ENCODE peak calls at places on chromosomes 4 and X, in five cellular contexts. A, O, Q, I and S are unnamed samples.

GRCh38 chrX:79268788-79269187 is 98.3 kb downstream of the ITM2A start:
- DNase-seq in A (no peak), O (no peak), Q (no peak), I (no peak), S (no peak)

GRCh38 chr4:118849867-118850812 is 14.2 kb upstream of the SEC24D start:
- DNase-seq in A (no peak), O (peak; percentile 66), Q (no peak), I (no peak), S (peak; percentile 84)

GRCh38 chrX:78957768-78958130 is 12.6 kb downstream of the P2RY10 start:
- DNase-seq in A (no peak), O (no peak), Q (no peak), I (no peak), S (no peak)

GRCh38 chr4:148166132-148166531 is 276.1 kb downstream of the NR3C2 start:
- DNase-seq in A (no peak), O (no peak), Q (peak; percentile 4), I (no peak), S (no peak)

GRCh38 chr4:119733431-119733830 is 104.8 kb upstream of the PDE5A start:
- DNase-seq in A (no peak), O (no peak), Q (peak; percentile 74), I (no peak), S (no peak)

GRCh38 chrX:129706395-129707072 is 32.2 kb upstream of the XPNPEP2 start:
- DNase-seq in A (no peak), O (no peak), Q (no peak), I (no peak), S (no peak)

GRCh38 chrX:130120746-130121504 is 10.6 kb upstream of the ELF4 start:
- DNase-seq in A (peak; percentile 79), O (peak; percentile 74), Q (peak; percentile 75), I (no peak), S (peak; percentile 58)

GRCh38 chrX:16436348-16437188 is 213.4 kb upstream of the S100G start:
- DNase-seq in A (peak; percentile 73), O (peak; percentile 82), Q (peak; percentile 51), I (peak; percentile 65), S (peak; percentile 48)

GRCh38 chr4:11426003-11426402 is 2.7 kb downstream of the HS3ST1 start:
- DNase-seq in A (no peak), O (no peak), Q (no peak), I (no peak), S (no peak)

GRCh38 chrX:153672531-153673397 is 849 bp downstream of the PNCK start:
- DNase-seq in A (no peak), O (no peak), Q (no peak), I (no peak), S (no peak)

GRCh38 chr4:149980941-149981340 is 97.3 kb upstream of the DCLK2 start:
- DNase-seq in A (peak; percentile 64), O (no peak), Q (peak; percentile 46), I (peak; percentile 33), S (peak; percentile 62)

GRCh38 chr4:95506264-95506663 is 42.5 kb downstream of the UNC5C start:
- DNase-seq in A (no peak), O (no peak), Q (peak; percentile 94), I (peak; percentile 57), S (no peak)

GRCh38 chr4:55819634-55820033 is at the start of gene EXOC1L:
- DNase-seq in A (peak; percentile 80), O (peak; percentile 90), Q (peak; percentile 15), I (no peak), S (no peak)

GRCh38 chrX:13545731-13546130 is 23.7 kb upstream of the EGFL6 start:
- DNase-seq in A (no peak), O (no peak), Q (no peak), I (no peak), S (no peak)

GRCh38 chr4:102036016-102036415 is 245.5 kb downstream of the BANK1 start:
- DNase-seq in A (no peak), O (no peak), Q (no peak), I (no peak), S (no peak)

GRCh38 chrX:68018248-68019203 is 414.8 kb downstream of the OPHN1 start:
- DNase-seq in A (peak; percentile 65), O (peak; percentile 68), Q (peak; percentile 7), I (peak; percentile 10), S (peak; percentile 89)

GRCh38 chr4:95889662-95890061 is 49.8 kb downstream of the PDHA2 start:
- DNase-seq in A (no peak), O (peak; percentile 29), Q (peak; percentile 19), I (no peak), S (no peak)

GRCh38 chrX:119150163-119151135 is 22.8 kb upstream of the KIAA1210 start:
- DNase-seq in A (peak; percentile 45), O (peak; percentile 29), Q (no peak), I (no peak), S (no peak)

GRCh38 chr4:28744066-28744465 is 1883.4 kb downstream of the STIM2 start:
- DNase-seq in A (no peak), O (no peak), Q (peak; percentile 3), I (no peak), S (no peak)

GRCh38 chr4:2788101-2788500 is 4.8 kb upstream of the SH3BP2 start:
- DNase-seq in A (no peak), O (no peak), Q (no peak), I (no peak), S (no peak)

GRCh38 chr4:152935661-152936445 is at the start of gene FHDC1:
- DNase-seq in A (peak; percentile 89), O (peak; percentile 92), Q (peak; percentile 45), I (peak; percentile 29), S (peak; percentile 84)

GRCh38 chr4:151862766-151863165 is 102.0 kb upstream of the GATB start:
- DNase-seq in A (no peak), O (no peak), Q (peak; percentile 24), I (no peak), S (no peak)

GRCh38 chr4:168028568-168028967 is 63.8 kb upstream of the ANXA10 start:
- DNase-seq in A (no peak), O (no peak), Q (peak; percentile 7), I (peak; percentile 28), S (no peak)

GRCh38 chrX:141936080-141936479 is 32.4 kb downstream of the MAGEC1 start:
- DNase-seq in A (no peak), O (no peak), Q (no peak), I (no peak), S (peak; percentile 24)

DNA sequence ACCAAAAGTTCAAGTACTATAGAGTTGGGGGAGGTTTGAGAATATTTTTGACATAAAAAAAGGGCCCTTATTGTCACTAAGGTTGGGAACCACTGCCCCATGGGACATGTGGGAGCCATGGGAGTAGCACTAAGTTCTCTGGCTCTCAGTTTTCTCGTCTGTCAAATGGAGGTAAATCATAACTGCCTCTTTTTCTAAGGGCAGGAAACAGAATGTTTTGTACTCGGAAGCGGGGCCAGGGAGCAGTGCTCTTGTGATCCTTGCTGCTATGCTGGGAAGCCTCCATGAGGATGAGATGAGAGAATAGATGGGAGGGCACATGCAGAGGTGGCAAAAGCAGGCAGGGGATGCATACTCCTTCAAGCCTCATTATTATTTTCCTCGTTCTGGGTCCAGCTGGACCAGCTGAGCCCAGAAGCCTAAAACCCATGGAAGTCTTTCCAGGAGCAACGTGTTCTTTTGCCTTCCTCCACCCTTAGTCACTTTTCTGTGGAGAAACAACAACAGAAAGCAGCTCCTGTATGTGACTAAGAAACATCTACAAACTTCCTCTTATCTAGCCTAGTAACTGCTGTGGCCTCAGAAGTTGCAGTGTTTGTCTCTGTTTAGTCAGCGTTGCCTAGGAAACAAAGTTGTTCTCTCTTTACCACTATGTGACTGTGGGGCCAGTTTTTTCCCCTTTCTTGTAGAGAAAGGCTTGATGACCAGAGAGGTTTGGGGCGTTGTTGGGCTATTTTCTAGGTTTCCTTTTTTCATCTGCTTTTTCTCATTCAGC is 64.8 kb downstream of the TSC22D3 start:
- DNase-seq in A (no peak), O (no peak), Q (peak; percentile 93), I (peak; percentile 33), S (peak; percentile 86)
- H3K9ac ChIP-seq in A (no peak overlapping the region), O (no peak overlapping the region), Q (peak overlapping the region; percentile 23), I (no peak overlapping the region), S (peak overlapping the region; percentile 77)

GRCh38 chr4:155789391-155789790 is 30.6 kb downstream of the GUCY1B1 start:
- DNase-seq in A (no peak), O (no peak), Q (no peak), I (no peak), S (peak; percentile 36)

GRCh38 chr4:155781432-155781831 is 22.6 kb downstream of the GUCY1B1 start:
- DNase-seq in A (no peak), O (no peak), Q (no peak), I (no peak), S (no peak)

GRCh38 chr4:155787113-155787710 is 28.4 kb downstream of the GUCY1B1 start:
- DNase-seq in A (no peak), O (no peak), Q (peak; percentile 55), I (peak; percentile 44), S (peak; percentile 80)

GRCh38 chr4:155784637-155785036 is 25.8 kb downstream of the GUCY1B1 start:
- DNase-seq in A (no peak), O (no peak), Q (no peak), I (no peak), S (no peak)

GRCh38 chr4:155785828-155786227 is 27.0 kb downstream of the GUCY1B1 start:
- DNase-seq in A (no peak), O (no peak), Q (no peak), I (no peak), S (no peak)
- H3K4me1 ChIP-seq in A (no peaks in the 10 kb centered on the region), O (no peaks in the 10 kb centered on the region), Q (peaks cover 2% of the 10 kb centered on the region), I (no peaks in the 10 kb centered on the region), S (peaks cover 8% of the 10 kb centered on the region)

DNA sequence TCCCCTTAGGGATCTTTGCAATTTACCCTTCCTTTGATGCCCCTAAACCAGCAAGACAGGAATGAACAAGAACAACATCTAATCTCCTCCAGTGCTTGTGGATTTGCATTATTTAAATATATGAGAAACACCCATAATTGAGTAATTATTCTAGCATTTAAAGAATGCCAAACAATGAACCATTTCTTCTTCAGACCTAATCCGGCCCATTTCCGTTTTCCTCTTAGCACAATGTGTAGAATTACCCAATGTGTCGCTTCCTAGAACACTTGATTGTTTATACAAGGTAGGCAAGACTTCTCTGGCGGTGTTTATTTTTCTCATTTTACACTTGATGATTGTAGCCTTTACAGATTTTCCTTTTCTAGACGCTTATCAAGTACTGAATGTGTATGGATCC is 43.5 kb downstream of the CLDN34 start:
- DNase-seq in A (no peak), O (no peak), Q (peak; percentile 69), I (no peak), S (no peak)
- H3K9ac ChIP-seq in A (no peak overlapping the region), O (no peak overlapping the region), Q (no peak overlapping the region), I (no peak overlapping the region), S (no peak overlapping the region)

GRCh38 chr4:1222036-1222789 is 26.7 kb downstream of the CTBP1 start:
- DNase-seq in A (no peak), O (no peak), Q (no peak), I (no peak), S (no peak)

GRCh38 chr4:1219553-1219950 is 29.4 kb downstream of the CTBP1 start:
- DNase-seq in A (no peak), O (no peak), Q (no peak), I (no peak), S (no peak)

GRCh38 chr4:1218892-1219552 is 29.9 kb downstream of the CTBP1 start:
- DNase-seq in A (no peak), O (no peak), Q (no peak), I (no peak), S (peak; percentile 75)

GRCh38 chr4:1221155-1221870 is 27.6 kb downstream of the CTBP1 start:
- DNase-seq in A (no peak), O (no peak), Q (no peak), I (no peak), S (no peak)

DNA sequence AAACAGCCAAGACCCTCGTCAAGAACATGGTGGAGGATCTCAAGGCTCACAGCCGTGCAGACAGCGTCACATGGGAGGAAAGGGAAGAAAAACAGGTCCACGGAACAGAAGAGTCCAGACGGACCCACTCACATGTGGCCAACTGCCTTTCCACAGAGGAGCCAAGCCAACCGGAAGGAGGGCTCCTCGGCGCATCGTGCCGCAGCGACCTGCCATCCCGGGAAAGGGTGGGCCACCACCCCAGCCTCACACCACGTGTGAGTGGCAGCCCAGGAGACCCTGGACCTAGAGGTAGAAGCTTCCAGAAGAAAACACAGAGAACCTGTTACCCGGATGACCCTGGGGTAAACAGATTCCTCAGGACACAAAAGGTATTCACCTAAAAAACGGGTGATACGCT is 28.4 kb downstream of the CTBP1 start:
- DNase-seq in A (no peak), O (no peak), Q (no peak), I (no peak), S (no peak)
- H3K4me1 ChIP-seq in A (no peaks in the 10 kb centered on the region), O (no peaks in the 10 kb centered on the region), Q (peaks cover 2% of the 10 kb centered on the region), I (no peaks in the 10 kb centered on the region), S (peaks cover 47% of the 10 kb centered on the region)